ENCODE peak calls at places on chromosomes 2 and 18, in nine cellular contexts. J is esophagus muscularis mucosa, M is esophagus squamous epithelium, C is left lung, H is foreskin fibroblast, S is fibroblast of the aortic adventitia, F is GM12865, P is adrenal gland, Y is sigmoid colon. O is an unnamed sample.

GRCh38 chr18:36899289-36899688 is 70.4 kb downstream of the KIAA1328 start:
- DNase-seq in S (peak; percentile 2), C (no peak), F (peak; percentile 56), Y (no peak), H (peak; percentile 38), M (no peak), J (no peak), P (no peak), O (no peak)

GRCh38 chr2:205657579-205657978 is 24.7 kb upstream of the NRP2 start:
- DNase-seq in F (no peak), P (no peak), H (peak; percentile 89), Y (peak; percentile 81), S (peak; percentile 96), M (no peak), J (peak; percentile 85), C (no peak), O (no peak)

GRCh38 chr2:240247868-240248820 is 107.7 kb upstream of the OTOS start:
- DNase-seq in J (no peak), C (no peak), H (no peak), M (no peak), F (no peak), S (no peak), Y (peak; percentile 47), P (peak; percentile 50), O (no peak)

GRCh38 chr2:220460257-220460985 is 833.0 kb downstream of the SLC4A3 start:
- DNase-seq in F (no peak), M (no peak), S (no peak), Y (no peak), J (no peak), C (no peak), P (no peak), H (peak; percentile 18), O (no peak)

GRCh38 chr2:237900891-237901831 is 41.7 kb downstream of the RAMP1 start:
- DNase-seq in P (no peak), M (no peak), H (no peak), Y (peak; percentile 59), C (no peak), S (no peak), F (no peak), J (no peak), O (no peak)

GRCh38 chr18:10088734-10089133 is 174.9 kb downstream of the VAPA start:
- DNase-seq in H (no peak), P (no peak), C (no peak), S (no peak), F (no peak), M (no peak), Y (no peak), J (no peak), O (no peak)

GRCh38 chr2:149661844-149662243 is 74.3 kb upstream of the MMADHC start:
- DNase-seq in F (no peak), J (no peak), H (peak; percentile 87), P (no peak), S (peak; percentile 87), C (no peak), M (no peak), Y (no peak), O (peak; percentile 57)

GRCh38 chr18:9617006-9617542 is 2.7 kb upstream of the PPP4R1 start:
- DNase-seq in S (no peak), Y (no peak), M (no peak), C (no peak), F (no peak), P (no peak), H (peak; percentile 50), J (no peak), O (no peak)

GRCh38 chr2:171852489-171852888 is 41.6 kb downstream of the SLC25A12 start:
- DNase-seq in Y (no peak), J (no peak), H (peak; percentile 38), M (no peak), F (no peak), P (no peak), C (no peak), S (peak; percentile 6), O (no peak)

GRCh38 chr2:97701186-97701585 is 12.2 kb upstream of the ZAP70 start:
- DNase-seq in Y (no peak), J (peak; percentile 68), S (no peak), F (no peak), C (no peak), M (no peak), H (no peak), P (peak; percentile 33), O (no peak)

GRCh38 chr18:45837283-45838070 is 12.0 kb downstream of the SIGLEC15 start:
- DNase-seq in J (peak; percentile 92), P (no peak), Y (no peak), H (peak; percentile 84), S (no peak), M (no peak), C (no peak), F (peak; percentile 41), O (no peak)

GRCh38 chr2:33598472-33599174 is 476 bp downstream of the FAM98A start:
- DNase-seq in C (peak; percentile 52), H (peak; percentile 63), F (peak; percentile 85), Y (no peak), P (peak; percentile 72), M (peak; percentile 11), J (no peak), S (peak; percentile 40), O (no peak)

GRCh38 chr2:215358891-215359575 is 47.2 kb downstream of the ATIC start:
- DNase-seq in S (peak; percentile 42), J (peak; percentile 62), P (no peak), C (no peak), M (no peak), Y (no peak), H (peak; percentile 56), F (no peak), O (no peak)

GRCh38 chr2:171513719-171514160 is 8.5 kb upstream of the CYBRD1 start:
- DNase-seq in P (no peak), M (no peak), J (no peak), F (peak; percentile 66), C (no peak), H (no peak), S (no peak), Y (no peak), O (no peak)

GRCh38 chr2:146523218-146523617 is 1321.6 kb upstream of the ACVR2A start:
- DNase-seq in Y (no peak), H (peak; percentile 5), C (no peak), S (peak; percentile 16), J (no peak), F (no peak), M (no peak), P (no peak), O (no peak)

GRCh38 chr2:133711226-133711625 is 143.0 kb upstream of the NCKAP5 start:
- DNase-seq in P (no peak), J (peak; percentile 89), M (no peak), H (no peak), S (no peak), F (no peak), Y (no peak), C (no peak), O (no peak)

GRCh38 chr2:224930990-224931389 is 111.3 kb downstream of the DOCK10 start:
- DNase-seq in P (no peak), J (no peak), S (no peak), F (no peak), Y (no peak), H (no peak), C (no peak), M (no peak), O (no peak)
- TF ChIP-seq CTCF in P (no peak), J (no peak), S (no peak), F (peak; percentile 30), Y (no peak), H (no peak), C (no peak), M (no peak), O (peak; percentile 26)

GRCh38 chr18:48155856-48156255 is 225.4 kb upstream of the SMAD2 start:
- DNase-seq in Y (no peak), M (no peak), J (no peak), P (peak; percentile 30), C (no peak), F (no peak), S (no peak), H (no peak), O (no peak)
- H3K4me3 ChIP-seq in Y (no peak overlapping the region), M (no peak overlapping the region), J (no peak overlapping the region), P (no peak overlapping the region), C (no peak overlapping the region), F (no peak overlapping the region), S (no peak overlapping the region), H (no peak overlapping the region), O (no peak overlapping the region)

GRCh38 chr2:197042613-197043248 is 116.2 kb upstream of the PGAP1 start:
- DNase-seq in C (no peak), F (peak; percentile 55), P (no peak), Y (no peak), J (no peak), M (no peak), S (no peak), H (no peak), O (no peak)

GRCh38 chr2:197033222-197033621 is 106.7 kb upstream of the PGAP1 start:
- DNase-seq in P (no peak), C (no peak), H (peak; percentile 36), J (no peak), M (no peak), S (no peak), Y (no peak), F (no peak), O (no peak)

GRCh38 chr2:197034969-197035368 is 108.5 kb upstream of the PGAP1 start:
- DNase-seq in M (no peak), H (no peak), J (no peak), Y (no peak), F (no peak), C (no peak), S (peak; percentile 18), P (no peak), O (no peak)

GRCh38 chr2:197034292-197034691 is 107.8 kb upstream of the PGAP1 start:
- DNase-seq in F (no peak), C (no peak), J (no peak), P (no peak), H (no peak), Y (no peak), S (no peak), M (no peak), O (no peak)

GRCh38 chr2:197037863-197038398 is 111.4 kb upstream of the PGAP1 start:
- DNase-seq in C (no peak), Y (no peak), J (no peak), F (no peak), S (no peak), M (no peak), H (peak; percentile 8), P (no peak), O (no peak)
- TF ChIP-seq CTCF in C (no peak), Y (no peak), J (no peak), F (no peak), S (no peak), M (no peak), H (no peak), P (no peak), O (no peak)

GRCh38 chr2:170264865-170265264 is 86.9 kb downstream of the MYO3B start:
- DNase-seq in H (no peak), P (no peak), Y (no peak), J (no peak), C (no peak), M (no peak), S (no peak), F (no peak), O (no peak)
- H3K4me3 ChIP-seq in H (no peak overlapping the region), P (no peak overlapping the region), Y (no peak overlapping the region), J (no peak overlapping the region), C (no peak overlapping the region), M (no peak overlapping the region), S (no peak overlapping the region), F (no peak overlapping the region), O (no peak overlapping the region)

GRCh38 chr2:165524720-165525119 is 55.2 kb downstream of the CSRNP3 start:
- DNase-seq in S (no peak), F (no peak), C (no peak), J (no peak), H (no peak), P (no peak), Y (no peak), M (no peak), O (no peak)
- TF ChIP-seq CTCF in S (no peak), F (no peak), C (no peak), J (no peak), H (no peak), P (no peak), Y (no peak), M (no peak), O (no peak)

O was measured in epithelial cell of proximal tubule.